ENCODE peak calls at places on chromosomes 6 and 20, in five cellular contexts. W is naive thymus-derived CD4-positive, alpha-beta T cell; G is psoas muscle; A is upper lobe of right lung; B is suprapubic skin. O is an unnamed sample.

GRCh38 chr20:4026093-4026601 is 10.8 kb upstream of the RNF24 start:
- DNase-seq in W (no peak), G (no peak), B (peak; percentile 65), A (no peak), O (no peak)

GRCh38 chr6:141752677-141753076 is 380.0 kb upstream of the GJE1 start:
- DNase-seq in W (no peak), A (no peak), G (no peak), B (no peak), O (no peak)

GRCh38 chr20:6038256-6038655 is 15.6 kb downstream of the LRRN4 start:
- DNase-seq in G (no peak), A (no peak), W (no peak), B (no peak), O (no peak)

GRCh38 chr6:33777716-33778474 is 11.0 kb downstream of the LEMD2 start:
- DNase-seq in A (no peak), W (no peak), B (no peak), G (no peak), O (no peak)

GRCh38 chr20:55649254-55649653 is 356.1 kb downstream of the CBLN4 start:
- DNase-seq in B (no peak), G (no peak), A (no peak), W (no peak), O (no peak)

GRCh38 chr20:11378252-11378651 is 539.4 kb upstream of the BTBD3 start:
- DNase-seq in A (no peak), B (no peak), W (no peak), G (no peak), O (no peak)

GRCh38 chr6:56009620-56010019 is 134.2 kb upstream of the BMP5 start:
- DNase-seq in W (no peak), A (no peak), G (no peak), B (no peak), O (no peak)

GRCh38 chr20:32777177-32777956 is 15.2 kb downstream of the DNMT3B start:
- DNase-seq in A (no peak), B (no peak), W (no peak), G (no peak), O (no peak)

GRCh38 chr6:119052292-119052889 is 26.1 kb downstream of the FAM184A start:
- DNase-seq in G (no peak), W (no peak), B (no peak), A (no peak), O (no peak)

GRCh38 chr20:19430641-19431307 is 218.3 kb downstream of the SLC24A3 start:
- DNase-seq in A (no peak), G (no peak), B (no peak), W (no peak), O (no peak)

GRCh38 chr6:157981395-157982296 is at the start of gene SYNJ2:
- DNase-seq in G (peak; percentile 89), A (peak; percentile 87), B (peak; percentile 81), W (peak; percentile 89), O (peak; percentile 75)

GRCh38 chr6:150894935-150895686 is 29.6 kb downstream of the MTHFD1L start:
- DNase-seq in A (no peak), W (no peak), B (no peak), G (no peak), O (no peak)

GRCh38 chr6:4936681-4937041 is 67.2 kb downstream of the RPP40 start:
- DNase-seq in B (no peak), A (no peak), W (peak; percentile 31), G (no peak), O (no peak)

GRCh38 chr20:3222635-3223600 is 13.6 kb downstream of the ITPA start:
- DNase-seq in G (peak; percentile 77), A (no peak), W (peak; percentile 67), B (no peak), O (peak; percentile 62)

GRCh38 chr6:167825759-167826229 is 917 bp upstream of the AFDN start:
- DNase-seq in B (peak; percentile 77), G (peak; percentile 58), W (no peak), A (peak; percentile 85), O (peak; percentile 78)

GRCh38 chr6:79450984-79451383 is 86.2 kb downstream of the LCA5 start:
- DNase-seq in B (no peak), A (no peak), G (no peak), W (no peak), O (no peak)

GRCh38 chr6:170101281-170102035 is 189.4 kb downstream of the DLL1 start:
- DNase-seq in B (peak; percentile 26), G (peak; percentile 38), A (no peak), W (no peak), O (peak; percentile 33)

GRCh38 chr6:82013561-82014275 is 233.8 kb downstream of the IBTK start:
- DNase-seq in W (no peak), G (no peak), B (no peak), A (no peak), O (no peak)

GRCh38 chr6:26296857-26297648 is 67.9 kb upstream of the BTN3A2 start:
- DNase-seq in G (peak; percentile 59), W (no peak), B (no peak), A (no peak), O (no peak)

GRCh38 chr6:109897561-109898080 is 80.5 kb upstream of the GPR6 start:
- DNase-seq in B (no peak), A (no peak), G (no peak), W (no peak), O (no peak)

GRCh38 chr6:97765480-97765879 is 482.5 kb upstream of the MMS22L start:
- DNase-seq in W (no peak), A (no peak), B (no peak), G (no peak), O (no peak)

GRCh38 chr6:127494240-127494767 is 24.8 kb downstream of the MTCL3 start:
- DNase-seq in W (no peak), A (no peak), B (no peak), G (no peak), O (no peak)
- H3K36me3 ChIP-seq in W (no peaks in the 10 kb centered on the region), A (no peaks in the 10 kb centered on the region), B (no peaks in the 10 kb centered on the region), G (no peaks in the 10 kb centered on the region), O (no peaks in the 10 kb centered on the region)

GRCh38 chr20:31747640-31748039 is 8.6 kb downstream of the TPX2 start:
- DNase-seq in A (no peak), B (no peak), W (no peak), G (no peak), O (no peak)

GRCh38 chr20:31751126-31751525 is 12.0 kb downstream of the TPX2 start:
- DNase-seq in B (no peak), W (no peak), A (no peak), G (no peak), O (no peak)

GRCh38 chr20:31749223-31749622 is 10.1 kb downstream of the TPX2 start:
- DNase-seq in W (no peak), G (no peak), B (no peak), A (no peak), O (no peak)

GRCh38 chr20:31740656-31741323 is 1.7 kb downstream of the TPX2 start:
- DNase-seq in A (no peak), G (no peak), B (no peak), W (no peak), O (no peak)

GRCh38 chr20:31746068-31746878 is 7.2 kb downstream of the TPX2 start:
- DNase-seq in W (no peak), A (no peak), G (no peak), B (no peak), O (no peak)
- H3K36me3 ChIP-seq in W (no peaks in the 10 kb centered on the region), A (no peaks in the 10 kb centered on the region), G (no peaks in the 10 kb centered on the region), B (no peaks in the 10 kb centered on the region), O (peaks cover 97% of the 10 kb centered on the region)

GRCh38 chr6:149779644-149779963 is 30.1 kb downstream of the PCMT1 start:
- DNase-seq in G (no peak), A (no peak), W (no peak), B (no peak), O (no peak)
- H3K36me3 ChIP-seq in G (no peaks in the 10 kb centered on the region), A (peaks cover 49% of the 10 kb centered on the region), W (no peaks in the 10 kb centered on the region), B (peaks cover 37% of the 10 kb centered on the region), O (peaks cover 78% of the 10 kb centered on the region)

DNA sequence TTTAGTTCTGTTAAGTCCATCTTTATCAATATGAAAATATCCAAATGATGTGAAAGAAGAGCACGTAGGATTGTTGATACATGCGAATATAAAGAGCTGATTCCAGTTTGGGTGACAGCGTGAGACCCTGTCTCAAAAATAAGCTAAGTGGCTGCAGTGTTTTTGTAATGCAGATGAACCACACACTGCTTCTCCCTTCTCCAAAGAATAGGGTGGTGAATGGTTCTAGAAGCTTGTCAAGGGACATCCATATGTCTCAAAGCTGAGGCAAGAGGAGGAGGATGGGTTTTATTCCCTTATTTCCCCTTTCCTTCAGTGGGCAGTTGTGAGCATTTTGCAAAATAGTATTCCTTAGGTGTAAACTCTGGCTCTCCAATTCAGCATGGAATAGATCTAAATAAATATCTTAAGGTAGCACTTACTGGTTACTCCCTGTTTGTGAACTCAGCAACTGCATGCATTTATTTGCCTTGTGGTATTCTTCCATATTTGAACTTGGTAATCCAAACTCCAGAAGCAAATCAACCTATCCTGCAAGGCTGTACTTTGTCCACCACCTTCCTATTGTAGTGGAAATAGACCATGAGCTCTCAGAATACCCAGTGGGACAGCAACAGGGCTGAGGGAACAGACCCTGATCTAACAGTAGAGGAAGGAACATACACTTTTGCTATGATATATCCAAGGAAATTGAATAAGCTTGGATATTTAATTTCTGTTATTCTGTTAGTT is 38.0 kb downstream of the XRN2 start:
- DNase-seq in W (no peak), A (no peak), G (no peak), B (no peak), O (no peak)
- H3K36me3 ChIP-seq in W (peaks cover 12% of the 10 kb centered on the region), A (peaks cover 88% of the 10 kb centered on the region), G (peaks cover 18% of the 10 kb centered on the region), B (peaks cover 76% of the 10 kb centered on the region), O (peaks cover 91% of the 10 kb centered on the region)

GRCh38 chr6:43058511-43058910 is 723 bp downstream of the MRPL2 start:
- DNase-seq in G (no peak), B (no peak), W (no peak), A (no peak), O (no peak)
- H3K36me3 ChIP-seq in G (no peaks in the 10 kb centered on the region), B (peaks cover 27% of the 10 kb centered on the region), W (no peaks in the 10 kb centered on the region), A (peaks cover 36% of the 10 kb centered on the region), O (peaks cover 32% of the 10 kb centered on the region)

GRCh38 chr6:25130518-25130917 is 148.7 kb upstream of the CARMIL1 start:
- DNase-seq in A (no peak), W (no peak), B (no peak), G (no peak), O (no peak)

GRCh38 chr6:25136879-25137278 is 142.3 kb upstream of the CARMIL1 start:
- DNase-seq in G (no peak), A (no peak), B (no peak), W (no peak), O (no peak)

GRCh38 chr6:25133479-25133878 is 145.7 kb upstream of the CARMIL1 start:
- DNase-seq in W (no peak), A (no peak), G (no peak), B (no peak), O (no peak)

GRCh38 chr6:25137497-25137896 is 141.7 kb upstream of the CARMIL1 start:
- DNase-seq in W (peak; percentile 22), B (no peak), G (no peak), A (no peak), O (no peak)

DNA sequence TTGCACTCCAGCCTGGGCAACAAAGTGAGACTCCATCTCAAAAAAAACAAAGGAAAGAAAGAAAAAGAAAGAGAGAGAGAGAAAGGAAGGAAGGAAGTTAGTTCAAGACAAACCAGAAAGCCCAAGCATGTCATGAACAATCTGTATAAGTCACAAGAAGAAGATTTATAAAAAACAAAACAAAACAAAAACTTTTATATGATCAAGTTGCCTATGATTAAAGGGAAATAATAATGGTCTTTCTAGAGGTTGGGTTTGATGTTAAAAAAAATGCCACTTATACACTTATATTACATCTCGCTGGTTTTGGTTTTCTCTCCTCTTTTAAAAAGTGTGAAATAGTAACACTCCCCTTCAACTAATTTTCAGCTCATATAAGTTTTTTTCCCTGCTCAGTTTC is 146.2 kb upstream of the CARMIL1 start:
- DNase-seq in B (no peak), W (no peak), G (no peak), A (no peak), O (no peak)
- H3K36me3 ChIP-seq in B (no peaks in the 10 kb centered on the region), W (no peaks in the 10 kb centered on the region), G (no peaks in the 10 kb centered on the region), A (peaks cover 7% of the 10 kb centered on the region), O (no peaks in the 10 kb centered on the region)

O was measured in RWPE2.